ENCODE peak calls at places on chromosomes 1 and 21, in eight cellular contexts. Q is mesenchymal stem cell; L is adrenal gland; G is CD8-positive, alpha-beta memory T cell; X is lower lobe of right lung; B is hepatocyte; I is fibroblast of lung; E is spleen. A is an unnamed sample.

GRCh38 chr1:109509176-109510134 is at the start of gene AMIGO1:
- DNase-seq in I (peak; percentile 37), Q (peak; percentile 43), G (peak; percentile 56), X (peak; percentile 77), B (peak; percentile 83), E (peak; percentile 90), L (peak; percentile 58), A (peak; percentile 60)

GRCh38 chr1:4778056-4778455 is 123.6 kb downstream of the AJAP1 start:
- DNase-seq in L (peak; percentile 24), G (no peak), Q (no peak), E (no peak), I (no peak), B (peak; percentile 25), X (no peak), A (no peak)

GRCh38 chr1:95003433-95003738 is 69.4 kb downstream of the ALG14 start:
- DNase-seq in G (no peak), E (no peak), L (peak; percentile 68), I (peak; percentile 37), X (no peak), B (no peak), Q (peak; percentile 67), A (no peak)

GRCh38 chr1:160836981-160837557 is 25.6 kb downstream of the CD244 start:
- DNase-seq in X (no peak), I (no peak), G (no peak), E (no peak), L (no peak), B (no peak), Q (no peak), A (no peak)

GRCh38 chr1:33163621-33164071 is 18.2 kb downstream of the TRIM62 start:
- DNase-seq in Q (peak; percentile 53), L (no peak), E (no peak), B (no peak), X (no peak), G (no peak), I (peak; percentile 25), A (no peak)

GRCh38 chr1:247118946-247119446 is 14.8 kb upstream of the ZNF669 start:
- DNase-seq in E (peak; percentile 70), Q (no peak), I (peak; percentile 21), B (no peak), L (no peak), X (no peak), G (peak; percentile 25), A (no peak)

GRCh38 chr1:247212012-247212411 is 40.2 kb upstream of the ZNF124 start:
- DNase-seq in B (no peak), E (no peak), G (no peak), I (no peak), L (no peak), X (no peak), Q (no peak), A (no peak)

GRCh38 chr1:234647245-234647644 is 37.3 kb upstream of the IRF2BP2 start:
- DNase-seq in Q (no peak), L (no peak), G (no peak), E (no peak), X (no peak), B (no peak), I (no peak), A (no peak)

GRCh38 chr1:48743480-48743879 is 33.2 kb downstream of the BEND5 start:
- DNase-seq in G (no peak), E (no peak), X (no peak), B (no peak), Q (no peak), L (no peak), I (no peak), A (no peak)

GRCh38 chr1:5286244-5286643 is 631.8 kb downstream of the AJAP1 start:
- DNase-seq in B (no peak), E (peak; percentile 41), I (no peak), Q (no peak), G (no peak), L (no peak), X (no peak), A (no peak)

GRCh38 chr1:26690576-26691031 is 5.2 kb upstream of the ARID1A start:
- DNase-seq in X (no peak), G (no peak), Q (no peak), L (no peak), I (no peak), B (peak; percentile 16), E (no peak), A (no peak)

GRCh38 chr1:155218854-155219591 is 10.5 kb downstream of the MTX1 start:
- DNase-seq in E (no peak), L (no peak), X (no peak), B (peak; percentile 70), G (no peak), I (peak; percentile 82), Q (peak; percentile 62), A (peak; percentile 46)

GRCh38 chr21:43921979-43922945 is 57.2 kb downstream of the AGPAT3 start:
- DNase-seq in I (no peak), B (no peak), G (no peak), L (no peak), E (peak; percentile 85), X (no peak), Q (peak; percentile 48), A (no peak)

GRCh38 chr1:28328228-28328648 is 602 bp upstream of the MED18 start:
- DNase-seq in X (no peak), Q (no peak), B (no peak), E (peak; percentile 78), L (no peak), G (peak; percentile 2), I (no peak), A (no peak)

GRCh38 chr1:13801232-13801631 is 101.2 kb downstream of the PRDM2 start:
- DNase-seq in Q (no peak), E (no peak), L (no peak), G (no peak), B (no peak), I (no peak), X (no peak), A (no peak)

GRCh38 chr1:19619697-19620384 is 24.3 kb upstream of the NBL1 start:
- DNase-seq in B (peak; percentile 17), E (no peak), G (no peak), X (no peak), I (no peak), Q (no peak), L (no peak), A (no peak)

GRCh38 chr1:36322786-36323635 is 434 bp downstream of the EVA1B start:
- DNase-seq in B (peak; percentile 67), E (peak; percentile 88), Q (peak; percentile 80), X (peak; percentile 62), G (peak; percentile 35), L (peak; percentile 27), I (peak; percentile 69), A (peak; percentile 63)

GRCh38 chr21:44513389-44514217 is 26.4 kb downstream of the KRTAP10-1 start:
- DNase-seq in B (no peak), X (peak; percentile 41), G (no peak), Q (no peak), I (no peak), E (peak; percentile 62), L (no peak), A (no peak)

GRCh38 chr1:223706077-223706988 is 6.0 kb upstream of the CAPN2 start:
- DNase-seq in I (peak; percentile 98), G (no peak), E (no peak), X (no peak), B (peak; percentile 91), Q (peak; percentile 98), L (no peak), A (peak; percentile 62)

GRCh38 chr1:230930986-230931385 is 47.7 kb downstream of the TTC13 start:
- DNase-seq in B (no peak), I (no peak), X (no peak), G (no peak), E (no peak), L (no peak), Q (no peak), A (no peak)

GRCh38 chr1:47996406-47997226 is 569 bp downstream of the TRABD2B start:
- DNase-seq in Q (no peak), E (no peak), I (no peak), B (peak; percentile 68), X (no peak), L (no peak), G (no peak), A (no peak)

GRCh38 chr1:167462341-167462740 is 56.0 kb downstream of the CD247 start:
- DNase-seq in I (no peak), G (no peak), Q (no peak), X (no peak), L (no peak), E (no peak), B (no peak), A (no peak)

GRCh38 chr1:42736571-42737200 is 3.4 kb downstream of the CLDN19 start:
- DNase-seq in G (no peak), I (no peak), Q (no peak), L (peak; percentile 6), X (no peak), E (no peak), B (no peak), A (no peak)
- H3K4me1 ChIP-seq in G (peaks cover 3% of the 10 kb centered on the region), I (no peaks in the 10 kb centered on the region), Q (peaks cover 3% of the 10 kb centered on the region), L (no peaks in the 10 kb centered on the region), X (no peaks in the 10 kb centered on the region), E (peaks cover 19% of the 10 kb centered on the region), B (peaks cover 28% of the 10 kb centered on the region), A (no peaks in the 10 kb centered on the region)

DNA sequence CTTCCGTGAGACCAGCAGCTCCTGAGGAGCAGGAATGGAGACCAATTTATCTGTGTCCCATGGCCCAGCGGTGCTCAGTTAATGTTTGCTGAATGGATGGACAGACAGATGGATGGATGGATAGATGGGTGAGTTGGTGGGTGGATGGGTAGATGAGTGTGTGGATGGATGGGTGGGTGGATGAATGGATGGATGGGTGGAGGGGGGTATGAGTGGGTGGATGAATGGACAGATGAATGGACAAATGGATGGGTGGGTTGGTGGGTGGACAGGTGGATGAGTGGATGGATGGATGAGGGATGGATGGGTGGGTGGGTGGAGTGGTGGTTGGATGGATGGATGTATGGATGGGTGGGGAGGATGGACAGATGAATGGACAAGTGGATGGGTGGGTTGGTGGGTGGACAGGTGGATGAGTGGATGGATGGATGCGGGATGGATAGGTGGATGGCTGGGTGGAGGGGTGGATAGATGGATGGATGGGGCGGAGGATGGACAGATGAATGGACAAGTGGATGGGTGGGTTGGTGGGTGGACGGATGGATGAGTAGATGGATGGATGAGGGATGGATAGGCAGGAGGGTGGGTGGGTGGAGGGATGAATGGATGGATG is 13.4 kb downstream of the EPHA2 start:
- DNase-seq in I (no peak), L (no peak), G (no peak), X (no peak), E (no peak), Q (no peak), B (no peak), A (no peak)
- H3K27ac ChIP-seq in I (no peak overlapping the region), L (no peak overlapping the region), G (no peak overlapping the region), X (peak overlapping the region; percentile 63), E (peak overlapping the region; percentile 81), Q (peak overlapping the region; percentile 84), B (no peak overlapping the region), A (peak overlapping the region; percentile 96)

DNA sequence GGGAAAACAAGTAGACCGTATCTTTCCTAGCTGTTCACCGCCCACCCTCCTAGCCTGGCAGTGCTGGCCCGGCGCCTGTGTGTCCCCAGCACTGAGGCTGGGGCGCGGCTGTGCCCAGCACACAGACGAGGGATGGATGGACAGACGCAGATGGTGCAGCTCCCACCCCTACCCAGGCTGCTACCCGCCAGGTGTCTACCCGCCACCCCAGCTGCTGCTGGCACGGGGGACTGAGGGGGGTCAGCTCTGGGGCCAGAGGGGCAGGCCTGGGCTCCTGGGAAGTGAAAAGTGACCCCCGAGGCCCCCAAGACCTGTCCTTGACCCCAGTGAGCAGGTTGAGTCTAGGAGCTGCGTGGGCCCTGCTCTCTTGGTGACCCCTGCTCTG is 2.9 kb upstream of the VWA1 start:
- DNase-seq in Q (no peak), B (no peak), G (no peak), E (no peak), L (no peak), I (no peak), X (no peak), A (no peak)
- H3K4me1 ChIP-seq in Q (peaks cover 73% of the 10 kb centered on the region), B (peaks cover 72% of the 10 kb centered on the region), G (peaks cover 8% of the 10 kb centered on the region), E (peaks cover 90% of the 10 kb centered on the region), L (peaks cover 30% of the 10 kb centered on the region), I (peaks cover 29% of the 10 kb centered on the region), X (peaks cover 82% of the 10 kb centered on the region), A (peaks cover 60% of the 10 kb centered on the region)

GRCh38 chr1:151288502-151288901 is 6.4 kb downstream of the ZNF687 start:
- DNase-seq in Q (no peak), B (no peak), L (no peak), X (no peak), E (no peak), I (no peak), G (no peak), A (no peak)
- H3K27ac ChIP-seq in Q (no peak overlapping the region), B (no peak overlapping the region), L (no peak overlapping the region), X (no peak overlapping the region), E (no peak overlapping the region), I (no peak overlapping the region), G (no peak overlapping the region), A (no peak overlapping the region)